ENCODE peak calls at places on chromosome 13, in five cellular contexts. T is IMR-90, M is body of pancreas, X is ovary, G is NB4. B is an unnamed sample.

GRCh38 chr13:40479196-40479845 is 187.1 kb downstream of the FOXO1 start:
- DNase-seq in T (no peak), M (no peak), X (no peak), G (no peak), B (no peak)

GRCh38 chr13:38180100-38180499 is 169.6 kb upstream of the UFM1 start:
- DNase-seq in T (peak), M (no peak), X (no peak), G (no peak), B (no peak)

GRCh38 chr13:41111454-41111853 is 21.1 kb downstream of the KBTBD6 start:
- DNase-seq in T (peak), M (no peak), X (no peak), G (no peak), B (no peak)

GRCh38 chr13:81379183-81379582 is 1038.3 kb upstream of the SPRY2 start:
- DNase-seq in T (no peak), M (no peak), X (no peak), G (no peak), B (no peak)

GRCh38 chr13:57627663-57628062 is 3.9 kb upstream of the PCDH17 start:
- DNase-seq in T (peak), M (no peak), X (no peak), G (peak), B (peak)

GRCh38 chr13:36918246-36919060 is 1.6 kb downstream of the SMAD9 start:
- DNase-seq in T (peak), M (no peak), X (no peak), G (no peak), B (no peak)

GRCh38 chr13:91133941-91134772 is 213.3 kb upstream of the MIR17HG start:
- DNase-seq in T (peak), M (peak), X (no peak), G (peak), B (peak)

GRCh38 chr13:48580886-48581285 is 48.0 kb upstream of the RCBTB2 start:
- DNase-seq in T (no peak), M (no peak), X (no peak), G (no peak), B (no peak)

GRCh38 chr13:33033361-33033812 is 17.2 kb downstream of the KL start:
- DNase-seq in T (no peak), M (no peak), X (no peak), G (peak), B (no peak)

GRCh38 chr13:75299913-75300862 is 181.8 kb downstream of the TBC1D4 start:
- DNase-seq in T (peak), M (no peak), X (no peak), G (no peak), B (no peak)

GRCh38 chr13:114166381-114167131 is 12.5 kb upstream of the CFAP97D2 start:
- DNase-seq in T (no peak), M (no peak), X (no peak), G (no peak), B (no peak)

GRCh38 chr13:43848250-43848649 is 31.3 kb downstream of the CCDC122 start:
- DNase-seq in T (peak), M (no peak), X (no peak), G (peak), B (no peak)

GRCh38 chr13:111210488-111210887 is 95.4 kb downstream of the ARHGEF7 start:
- DNase-seq in T (peak), M (peak), X (no peak), G (no peak), B (no peak)

GRCh38 chr13:51668580-51669195 is 84.4 kb downstream of the WDFY2 start:
- DNase-seq in T (no peak), M (no peak), X (no peak), G (no peak), B (no peak)

GRCh38 chr13:56907766-56908165 is 233.0 kb upstream of the PRR20A start:
- DNase-seq in T (no peak), M (no peak), X (no peak), G (no peak), B (no peak)

GRCh38 chr13:111373486-111373885 is 53.0 kb downstream of the TEX29 start:
- DNase-seq in T (no peak), M (no peak), X (no peak), G (no peak), B (no peak)

GRCh38 chr13:110028838-110029621 is 242.6 kb upstream of the IRS2 start:
- DNase-seq in T (no peak), M (no peak), X (no peak), G (no peak), B (no peak)

GRCh38 chr13:98507060-98507797 is 69.7 kb downstream of the STK24 start:
- DNase-seq in T (no peak), M (peak), X (peak), G (no peak), B (peak)

GRCh38 chr13:27830010-27830409 is 37.7 kb downstream of the GSX1 start:
- DNase-seq in T (no peak), M (peak), X (peak), G (peak), B (peak)

GRCh38 chr13:97030705-97031452 is 36.6 kb upstream of the OXGR1 start:
- DNase-seq in T (peak), M (no peak), X (no peak), G (peak), B (peak)

GRCh38 chr13:112719556-112719955 is 29.7 kb downstream of the ATP11A start:
- DNase-seq in T (no peak), M (no peak), X (no peak), G (no peak), B (no peak)
- TF ChIP-seq POLR2A in T (no peak), M (no peak), X (no peak), G (no peak), B (no peak)

GRCh38 chr13:23467932-23468278 is 34.4 kb upstream of the SACS start:
- DNase-seq in T (no peak), M (no peak), X (no peak), G (no peak), B (no peak)

GRCh38 chr13:23467048-23467931 is 33.8 kb upstream of the SACS start:
- DNase-seq in T (peak), M (no peak), X (peak), G (no peak), B (no peak)

GRCh38 chr13:23463631-23464030 is 30.1 kb upstream of the SACS start:
- DNase-seq in T (no peak), M (no peak), X (no peak), G (no peak), B (no peak)

GRCh38 chr13:23468811-23469210 is 35.3 kb upstream of the SACS start:
- DNase-seq in T (no peak), M (no peak), X (no peak), G (no peak), B (no peak)

DNA sequence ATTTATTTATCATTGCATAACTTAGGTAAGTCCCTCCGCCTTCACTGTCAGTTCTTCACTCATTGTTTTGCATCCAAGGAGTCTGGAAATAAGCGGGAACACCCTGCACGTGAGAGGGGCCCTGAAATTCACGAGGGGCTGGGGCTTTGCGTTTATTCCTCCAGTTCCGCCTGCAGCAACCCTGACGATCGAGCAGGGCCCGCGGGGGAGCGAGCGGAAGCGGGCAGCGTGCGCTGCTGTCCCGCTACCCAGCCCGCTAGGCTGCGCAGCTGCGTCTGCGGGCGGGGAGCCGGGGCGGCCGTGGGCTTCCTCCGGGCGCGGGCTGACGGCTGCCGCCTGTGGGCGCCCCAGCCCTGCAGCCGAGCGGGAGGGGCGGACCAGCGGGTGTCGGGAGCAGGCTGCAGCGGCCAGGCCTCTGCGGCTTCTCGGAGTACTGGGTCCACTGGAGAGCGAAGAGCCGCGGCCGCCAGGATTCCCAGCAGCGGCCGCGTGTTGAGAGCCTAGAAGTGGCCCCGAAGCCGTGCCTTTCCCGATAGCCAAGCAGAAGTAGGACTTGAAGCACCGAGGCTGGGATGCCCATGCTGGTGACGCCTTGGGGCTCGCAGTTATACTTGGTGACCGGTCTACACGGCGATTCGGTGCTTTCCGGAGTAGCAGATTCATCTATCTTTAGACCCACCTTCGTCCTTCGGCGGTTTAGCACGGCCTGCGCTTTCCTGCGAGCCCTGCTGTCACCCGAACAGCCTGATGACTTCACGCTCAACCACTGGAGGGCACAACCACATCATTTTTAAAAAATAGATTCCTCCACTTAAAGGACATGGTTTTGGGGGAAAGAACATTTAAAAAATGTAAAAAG is 32.9 kb upstream of the SACS start:
- DNase-seq in T (peak), M (peak), X (peak), G (peak), B (peak)
- TF ChIP-seq POLR2A in T (peak), M (no peak), X (no peak), G (peak), B (no peak)

DNA sequence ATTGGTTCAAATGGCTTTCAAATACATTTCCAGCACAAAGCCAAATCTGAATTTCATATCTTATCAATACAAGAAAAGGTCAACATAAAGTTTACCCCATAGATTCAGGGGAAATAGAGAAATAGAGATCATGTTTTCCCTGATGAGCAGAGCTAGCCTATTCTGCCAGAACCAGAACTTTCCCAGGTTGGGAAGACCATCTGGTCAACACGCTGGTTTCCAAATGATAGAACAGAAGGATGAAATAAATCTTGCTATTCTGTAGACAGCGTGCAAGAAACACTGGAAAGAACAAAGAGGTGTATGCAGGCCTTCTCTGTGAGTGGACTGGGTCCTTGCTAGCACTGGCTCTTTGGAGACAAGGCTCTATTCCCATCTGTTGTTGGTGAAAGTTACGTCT is 350.6 kb downstream of the NDFIP2 start:
- DNase-seq in T (no peak), M (no peak), X (no peak), G (no peak), B (no peak)
- TF ChIP-seq POLR2A in T (no peak), M (no peak), X (no peak), G (no peak), B (no peak)

GRCh38 chr13:107675847-107676550 is 539.3 kb downstream of the LIG4 start:
- DNase-seq in T (no peak), M (no peak), X (no peak), G (no peak), B (no peak)

GRCh38 chr13:107680115-107680514 is 535.2 kb downstream of the LIG4 start:
- DNase-seq in T (peak), M (no peak), X (no peak), G (no peak), B (no peak)

GRCh38 chr13:107681611-107682010 is 533.7 kb downstream of the LIG4 start:
- DNase-seq in T (no peak), M (no peak), X (no peak), G (no peak), B (no peak)

DNA sequence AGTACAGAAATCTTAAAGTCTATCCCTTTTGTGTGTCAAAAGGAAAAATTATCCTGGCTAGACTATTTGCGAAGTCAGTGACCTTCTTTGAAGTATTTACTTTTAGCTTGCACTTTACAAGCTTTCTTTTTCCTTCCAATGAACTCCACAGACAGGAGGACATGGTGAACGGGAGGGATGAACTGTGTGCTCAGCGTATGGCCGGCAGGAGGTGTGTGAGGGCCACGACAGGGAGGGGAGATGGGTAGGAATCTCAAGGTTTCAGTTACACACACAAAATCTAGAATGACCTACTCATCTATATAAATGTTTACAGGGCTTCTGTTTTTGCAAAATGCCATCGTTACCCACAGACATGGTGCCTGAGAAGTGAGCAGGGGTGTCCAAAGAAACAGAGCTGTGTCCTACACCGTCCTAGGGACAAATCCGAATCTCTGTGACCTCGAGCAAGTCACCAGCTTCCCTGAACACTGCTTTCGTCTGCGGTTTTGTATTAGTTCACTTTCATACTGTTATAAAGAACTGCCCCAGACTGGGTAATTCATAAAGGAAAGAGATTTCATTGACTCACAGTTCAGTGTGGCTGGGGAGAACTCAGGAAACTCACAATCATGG is 537.2 kb downstream of the LIG4 start:
- DNase-seq in T (peak), M (no peak), X (no peak), G (no peak), B (no peak)
- TF ChIP-seq POLR2A in T (no peak), M (no peak), X (no peak), G (no peak), B (no peak)